ENCODE peak calls at places on chromosomes 12 and 14, in five cellular contexts. One of them, this sample, is unnamed.
A peak's percentile ranks its signal among the peaks of the same experiment; 100 is the strongest.

GRCh38 chr14:53304726-53305381 is 151.7 kb upstream of the DDHD1 start:
- DNase-seq in iPS DF 6.9: no peak
- DNase-seq in astrocyte of the cerebellum: no peak
- DNase-seq in NCI-H1092: no peak
- DNase-seq in A673: no peak
- DNase-seq in this sample: no peak

GRCh38 chr12:49057888-49058287 is 2.7 kb downstream of the KMT2D start:
- DNase-seq in iPS DF 6.9: no peak
- DNase-seq in A673: no peak
- DNase-seq in astrocyte of the cerebellum: no peak
- DNase-seq in NCI-H1092: no peak
- DNase-seq in this sample: no peak

GRCh38 chr14:52000019-52000582 is 10.8 kb downstream of the RTRAF start:
- DNase-seq in iPS DF 6.9: no peak
- DNase-seq in astrocyte of the cerebellum: no peak
- DNase-seq in NCI-H1092: no peak
- DNase-seq in A673: no peak
- DNase-seq in this sample: no peak

GRCh38 chr14:80059041-80059440 is 152.3 kb downstream of the DIO2 start:
- DNase-seq in A673: no peak
- DNase-seq in astrocyte of the cerebellum: no peak
- DNase-seq in iPS DF 6.9: no peak
- DNase-seq in NCI-H1092: no peak
- DNase-seq in this sample: no peak

GRCh38 chr12:64461634-64462414 is 9.9 kb downstream of the TBK1 start:
- DNase-seq in A673: peak; percentile 96
- DNase-seq in astrocyte of the cerebellum: peak; percentile 68
- DNase-seq in NCI-H1092: no peak
- DNase-seq in iPS DF 6.9: no peak
- DNase-seq in this sample: no peak

GRCh38 chr14:96167224-96168148 is 37.2 kb upstream of the BDKRB2 start:
- DNase-seq in NCI-H1092: no peak
- DNase-seq in astrocyte of the cerebellum: peak; percentile 24
- DNase-seq in iPS DF 6.9: no peak
- DNase-seq in A673: no peak
- DNase-seq in this sample: no peak

GRCh38 chr12:52280319-52280795 is 5.9 kb downstream of the KRT86 start:
- DNase-seq in iPS DF 6.9: no peak
- DNase-seq in A673: peak; percentile 39
- DNase-seq in NCI-H1092: no peak
- DNase-seq in astrocyte of the cerebellum: peak; percentile 83
- DNase-seq in this sample: peak; percentile 73

GRCh38 chr12:59149995-59150642 is 229.8 kb upstream of the LRIG3 start:
- DNase-seq in A673: peak; percentile 93
- DNase-seq in astrocyte of the cerebellum: peak; percentile 69
- DNase-seq in iPS DF 6.9: peak; percentile 58
- DNase-seq in NCI-H1092: peak; percentile 73
- DNase-seq in this sample: no peak

GRCh38 chr14:21768116-21768874 is 94.7 kb upstream of the OR4E1 start:
- DNase-seq in iPS DF 6.9: peak; percentile 33
- DNase-seq in astrocyte of the cerebellum: no peak
- DNase-seq in NCI-H1092: no peak
- DNase-seq in A673: peak; percentile 77
- DNase-seq in this sample: no peak

GRCh38 chr14:73634333-73634833 is 10.4 kb upstream of the DNAL1 start:
- DNase-seq in astrocyte of the cerebellum: no peak
- DNase-seq in NCI-H1092: peak; percentile 35
- DNase-seq in A673: peak; percentile 59
- DNase-seq in iPS DF 6.9: peak; percentile 77
- DNase-seq in this sample: no peak

GRCh38 chr12:131101703-131102492 is 148.2 kb downstream of the ADGRD1 start:
- DNase-seq in iPS DF 6.9: no peak
- DNase-seq in A673: no peak
- DNase-seq in NCI-H1092: no peak
- DNase-seq in astrocyte of the cerebellum: no peak
- DNase-seq in this sample: peak; percentile 29

GRCh38 chr12:53160000-53160399 is 20.5 kb upstream of the ZNF740 start:
- DNase-seq in astrocyte of the cerebellum: no peak
- DNase-seq in NCI-H1092: no peak
- DNase-seq in iPS DF 6.9: no peak
- DNase-seq in A673: no peak
- DNase-seq in this sample: no peak

GRCh38 chr12:6708968-6709394 is 8.4 kb upstream of the PIANP start:
- DNase-seq in astrocyte of the cerebellum: no peak
- DNase-seq in NCI-H1092: no peak
- DNase-seq in A673: no peak
- DNase-seq in iPS DF 6.9: no peak
- DNase-seq in this sample: no peak

GRCh38 chr14:59009967-59010366 is 178.5 kb upstream of the DAAM1 start:
- DNase-seq in astrocyte of the cerebellum: no peak
- DNase-seq in A673: no peak
- DNase-seq in iPS DF 6.9: no peak
- DNase-seq in NCI-H1092: no peak
- DNase-seq in this sample: no peak

GRCh38 chr14:20714593-20715250 is 26.2 kb downstream of the ANG start:
- DNase-seq in astrocyte of the cerebellum: peak; percentile 9
- DNase-seq in NCI-H1092: no peak
- DNase-seq in iPS DF 6.9: no peak
- DNase-seq in A673: peak; percentile 62
- DNase-seq in this sample: peak; percentile 95

GRCh38 chr14:61616524-61617185 is 78.7 kb upstream of the HIF1A start:
- DNase-seq in astrocyte of the cerebellum: peak; percentile 77
- DNase-seq in iPS DF 6.9: no peak
- DNase-seq in NCI-H1092: no peak
- DNase-seq in A673: no peak
- DNase-seq in this sample: no peak

GRCh38 chr12:6280053-6280469 is 30.4 kb upstream of the PLEKHG6 start:
- DNase-seq in astrocyte of the cerebellum: peak; percentile 76
- DNase-seq in A673: no peak
- DNase-seq in NCI-H1092: no peak
- DNase-seq in iPS DF 6.9: no peak
- DNase-seq in this sample: no peak

GRCh38 chr14:103856105-103856504 is 8.7 kb upstream of the PPP1R13B start:
- DNase-seq in astrocyte of the cerebellum: no peak
- DNase-seq in iPS DF 6.9: no peak
- DNase-seq in NCI-H1092: no peak
- DNase-seq in A673: no peak
- DNase-seq in this sample: no peak

GRCh38 chr12:81128930-81129554 is 51.2 kb downstream of the ACSS3 start:
- DNase-seq in astrocyte of the cerebellum: peak; percentile 23
- DNase-seq in A673: peak; percentile 79
- DNase-seq in NCI-H1092: peak; percentile 17
- DNase-seq in iPS DF 6.9: peak; percentile 27
- DNase-seq in this sample: no peak

GRCh38 chr12:6769003-6769389 is 2.8 kb downstream of the PTMS start:
- DNase-seq in A673: peak; percentile 55
- DNase-seq in iPS DF 6.9: no peak
- DNase-seq in NCI-H1092: no peak
- DNase-seq in astrocyte of the cerebellum: no peak
- DNase-seq in this sample: no peak

GRCh38 chr14:102823546-102823945 is 46.3 kb downstream of the TRAF3 start:
- DNase-seq in NCI-H1092: no peak
- DNase-seq in astrocyte of the cerebellum: no peak
- DNase-seq in iPS DF 6.9: no peak
- DNase-seq in A673: no peak
- DNase-seq in this sample: no peak

GRCh38 chr12:57574795-57575194 is 16.2 kb upstream of the PIP4K2C start:
- DNase-seq in NCI-H1092: no peak
- DNase-seq in astrocyte of the cerebellum: no peak
- DNase-seq in A673: no peak
- DNase-seq in iPS DF 6.9: no peak
- DNase-seq in this sample: no peak

GRCh38 chr14:46048127-46048526 is 603.5 kb downstream of the RPL10L start:
- DNase-seq in A673: peak; percentile 15
- DNase-seq in NCI-H1092: peak; percentile 35
- DNase-seq in astrocyte of the cerebellum: peak; percentile 1
- DNase-seq in iPS DF 6.9: peak; percentile 50
- DNase-seq in this sample: no peak

GRCh38 chr14:81449114-81449513 is 49.0 kb upstream of the STON2 start:
- DNase-seq in astrocyte of the cerebellum: no peak
- DNase-seq in A673: no peak
- DNase-seq in iPS DF 6.9: no peak
- DNase-seq in NCI-H1092: no peak
- DNase-seq in this sample: no peak

GRCh38 chr14:53450871-53451270 is 297.7 kb upstream of the DDHD1 start:
- DNase-seq in astrocyte of the cerebellum: no peak
- DNase-seq in NCI-H1092: peak; percentile 79
- DNase-seq in iPS DF 6.9: no peak
- DNase-seq in A673: no peak
- DNase-seq in this sample: no peak

GRCh38 chr12:104741497-104742367 is 216.4 kb downstream of the SLC41A2 start:
- DNase-seq in astrocyte of the cerebellum: no peak
- DNase-seq in NCI-H1092: no peak
- DNase-seq in A673: no peak
- DNase-seq in iPS DF 6.9: no peak
- DNase-seq in this sample: no peak